ENCODE peak calls at places on chromosome 18, in eight cellular contexts. S is Panc1, G is neural crest cell, N is breast epithelium, L is pancreas, K is NAMALWA, B is B cell, E is renal cortical epithelial cell. A is an unnamed sample.

GRCh38 chr18:10365901-10366300 is 88.5 kb upstream of the APCDD1 start:
- DNase-seq in S (no peak), G (no peak), N (no peak), L (no peak), K (no peak), B (no peak), E (no peak), A (no peak)

GRCh38 chr18:3861495-3861894 is 411.5 kb downstream of the TGIF1 start:
- DNase-seq in S (no peak), G (no peak), N (no peak), L (no peak), K (no peak), B (no peak), E (no peak), A (no peak)

GRCh38 chr18:27250471-27250870 is 65.4 kb upstream of the CHST9 start:
- DNase-seq in S (no peak), G (no peak), N (no peak), L (no peak), K (no peak), B (no peak), E (no peak), A (no peak)

GRCh38 chr18:10898417-10898974 is 250.9 kb downstream of the PIEZO2 start:
- DNase-seq in S (no peak), G (no peak), N (no peak), L (no peak), K (peak; percentile 17), B (no peak), E (no peak), A (no peak)

GRCh38 chr18:2529154-2529553 is 42.2 kb downstream of the METTL4 start:
- DNase-seq in S (no peak), G (no peak), N (no peak), L (no peak), K (no peak), B (no peak), E (peak; percentile 72), A (no peak)

GRCh38 chr18:23664674-23665073 is 2.0 kb upstream of the ANKRD29 start:
- DNase-seq in S (no peak), G (no peak), N (no peak), L (no peak), K (no peak), B (no peak), E (no peak), A (no peak)

GRCh38 chr18:48954837-48955527 is 4.2 kb upstream of the SMAD7 start:
- DNase-seq in S (no peak), G (no peak), N (no peak), L (no peak), K (no peak), B (no peak), E (no peak), A (no peak)

GRCh38 chr18:29181151-29181901 is 1004.4 kb upstream of the CDH2 start:
- DNase-seq in S (no peak), G (no peak), N (no peak), L (no peak), K (no peak), B (no peak), E (peak; percentile 95), A (no peak)

GRCh38 chr18:38534073-38534472 is 968.5 kb upstream of the CELF4 start:
- DNase-seq in S (no peak), G (no peak), N (no peak), L (no peak), K (no peak), B (no peak), E (no peak), A (no peak)

GRCh38 chr18:8424481-8424880 is 184.8 kb upstream of the RAB12 start:
- DNase-seq in S (no peak), G (no peak), N (no peak), L (no peak), K (no peak), B (no peak), E (no peak), A (no peak)

GRCh38 chr18:49185636-49186035 is 234.9 kb upstream of the SMAD7 start:
- DNase-seq in S (no peak), G (no peak), N (no peak), L (no peak), K (no peak), B (no peak), E (no peak), A (no peak)

GRCh38 chr18:37084912-37085311 is 256.0 kb downstream of the KIAA1328 start:
- DNase-seq in S (no peak), G (no peak), N (no peak), L (no peak), K (no peak), B (no peak), E (no peak), A (no peak)

GRCh38 chr18:36304723-36305122 is 7.2 kb downstream of the FHOD3 start:
- DNase-seq in S (no peak), G (no peak), N (no peak), L (no peak), K (no peak), B (no peak), E (no peak), A (no peak)